ENCODE peak calls at places on chromosome 13, in eight cellular contexts. Q is glutamatergic neuron; E is H54; C is stimulated activated CD8-positive, alpha-beta memory T cell treated with anti-CD3 and anti-CD28 coated beads, Interleukin-7, amount 100 ng/mL, for 24 hours; R is frontal cortex; J is choroid plexus epithelial cell; V is stimulated activated CD4-positive, alpha-beta T cell treated with anti-CD3 and anti-CD28 coated beads, Interleukin-4, amount 100 ng/mL, for 4 hours; X is omental fat pad. L is an unnamed sample.

GRCh38 chr13:78978381-78978998 is 319.5 kb upstream of the OBI1 start:
- DNase-seq in C (no peak), Q (no peak), R (peak; percentile 14), V (no peak), X (no peak), J (peak; percentile 84), E (peak; percentile 7), L (no peak)

GRCh38 chr13:93235258-93236015 is 8.8 kb downstream of the GPC6 start:
- DNase-seq in R (no peak), J (peak; percentile 85), X (no peak), Q (no peak), V (no peak), C (no peak), E (no peak), L (no peak)

GRCh38 chr13:76454991-76455390 is 431.2 kb downstream of the KCTD12 start:
- DNase-seq in X (no peak), V (no peak), J (no peak), Q (no peak), E (no peak), C (no peak), R (no peak), L (no peak)

GRCh38 chr13:64333888-64334287 is 2896.2 kb downstream of the PCDH9 start:
- DNase-seq in Q (no peak), J (no peak), V (no peak), R (no peak), C (no peak), X (no peak), E (no peak), L (no peak)

GRCh38 chr13:81017525-81018152 is 676.7 kb upstream of the SPRY2 start:
- DNase-seq in Q (no peak), C (no peak), E (peak; percentile 1), X (no peak), J (peak; percentile 76), R (peak; percentile 32), V (no peak), L (no peak)

GRCh38 chr13:109165417-109165904 is 536.0 kb downstream of the MYO16 start:
- DNase-seq in V (no peak), R (no peak), E (no peak), X (no peak), J (no peak), C (no peak), Q (no peak), L (no peak)

GRCh38 chr13:31870511-31870910 is 131.2 kb downstream of the RXFP2 start:
- DNase-seq in C (no peak), X (no peak), E (no peak), R (no peak), Q (no peak), J (no peak), V (no peak), L (no peak)

GRCh38 chr13:39051157-39051556 is 12.9 kb downstream of the NHLRC3 start:
- DNase-seq in R (peak; percentile 21), C (no peak), V (no peak), Q (no peak), J (peak; percentile 73), X (no peak), E (no peak), L (no peak)

GRCh38 chr13:37375071-37375470 is 223.5 kb downstream of the POSTN start:
- DNase-seq in C (no peak), J (no peak), E (no peak), X (no peak), Q (no peak), V (no peak), R (no peak), L (no peak)

L was measured in hypothalamus.